ENCODE peak calls at places on chromosomes 13 and 19, in five cellular contexts. E, Z, R, V and W are unnamed samples.

GRCh38 chr19:31427857-31428256 is 78.6 kb upstream of the TSHZ3 start:
- DNase-seq in E (no peak), Z (no peak), R (no peak), V (no peak), W (no peak)

GRCh38 chr13:20461860-20462532 is 63.7 kb downstream of the CRYL1 start:
- DNase-seq in E (peak), Z (no peak), R (no peak), V (no peak), W (no peak)

GRCh38 chr13:23087884-23088283 is 92.9 kb upstream of the SGCG start:
- DNase-seq in E (peak), Z (no peak), R (no peak), V (peak), W (no peak)

GRCh38 chr19:10471909-10472308 is 31.2 kb downstream of the KEAP1 start:
- DNase-seq in E (peak), Z (no peak), R (no peak), V (no peak), W (no peak)

GRCh38 chr13:105774739-105775460 is 760.6 kb downstream of the EFNB2 start:
- DNase-seq in E (peak), Z (no peak), R (no peak), V (no peak), W (no peak)

GRCh38 chr19:38303517-38304351 is at the start of gene C19orf33:
- DNase-seq in E (peak), Z (no peak), R (no peak), V (peak), W (no peak)

GRCh38 chr13:51761638-51762350 is 42.2 kb downstream of the DHRS12 start:
- DNase-seq in E (no peak), Z (no peak), R (no peak), V (no peak), W (no peak)

GRCh38 chr19:55676889-55677505 is 2.0 kb downstream of the EPN1 start:
- DNase-seq in E (no peak), Z (no peak), R (no peak), V (no peak), W (no peak)

GRCh38 chr13:85501616-85502015 is 297.6 kb downstream of the SLITRK6 start:
- DNase-seq in E (no peak), Z (no peak), R (no peak), V (no peak), W (no peak)

GRCh38 chr19:1624458-1624857 is 19.2 kb upstream of the UQCR11 start:
- DNase-seq in E (peak), Z (peak), R (no peak), V (no peak), W (peak)

GRCh38 chr19:42286349-42287016 is 15.4 kb upstream of the PRR19 start:
- DNase-seq in E (no peak), Z (no peak), R (no peak), V (no peak), W (no peak)

GRCh38 chr19:58474291-58474996 is 1.7 kb upstream of the ZNF446 start:
- DNase-seq in E (no peak), Z (no peak), R (no peak), V (no peak), W (no peak)

GRCh38 chr19:28737526-28737925 is 475.4 kb downstream of the UQCRFS1 start:
- DNase-seq in E (no peak), Z (no peak), R (no peak), V (no peak), W (no peak)

GRCh38 chr19:18098891-18099622 is 1.5 kb downstream of the MAST3 start:
- DNase-seq in E (peak), Z (peak), R (no peak), V (no peak), W (no peak)

GRCh38 chr13:50714886-50715285 is 128.6 kb downstream of the DLEU7 start:
- DNase-seq in E (no peak), Z (no peak), R (no peak), V (no peak), W (peak)

GRCh38 chr19:488505-489417 is 7.5 kb upstream of the MADCAM1 start:
- DNase-seq in E (peak), Z (peak), R (peak), V (peak), W (peak)

GRCh38 chr19:16244091-16244490 is 46.4 kb downstream of the AP1M1 start:
- DNase-seq in E (no peak), Z (no peak), R (peak), V (no peak), W (no peak)

GRCh38 chr13:65600702-65601101 is 1629.4 kb downstream of the PCDH9 start:
- DNase-seq in E (no peak), Z (no peak), R (no peak), V (no peak), W (no peak)

GRCh38 chr13:44540761-44541434 is 35.2 kb downstream of the TSC22D1 start:
- DNase-seq in E (no peak), Z (no peak), R (no peak), V (no peak), W (no peak)

GRCh38 chr19:588093-588742 is 1.5 kb upstream of the HCN2 start:
- DNase-seq in E (peak), Z (peak), R (no peak), V (no peak), W (peak)

GRCh38 chr19:7636691-7637373 is at the start of gene STXBP2:
- DNase-seq in E (peak), Z (peak), R (no peak), V (peak), W (no peak)

GRCh38 chr13:114065141-114065925 is 67.1 kb downstream of the RASA3 start:
- DNase-seq in E (peak), Z (peak), R (peak), V (peak), W (no peak)

GRCh38 chr13:98761126-98761978 is 8.9 kb upstream of the SLC15A1 start:
- DNase-seq in E (no peak), Z (no peak), R (peak), V (peak), W (no peak)

GRCh38 chr13:28392428-28392827 is 102.5 kb downstream of the FLT1 start:
- DNase-seq in E (no peak), Z (no peak), R (no peak), V (no peak), W (no peak)

GRCh38 chr13:23695711-23696512 is 125.7 kb downstream of the TNFRSF19 start:
- DNase-seq in E (peak), Z (peak), R (no peak), V (no peak), W (no peak)

GRCh38 chr19:23801798-23802197 is 43.1 kb upstream of the ZNF681 start:
- DNase-seq in E (no peak), Z (no peak), R (no peak), V (no peak), W (no peak)

DNA sequence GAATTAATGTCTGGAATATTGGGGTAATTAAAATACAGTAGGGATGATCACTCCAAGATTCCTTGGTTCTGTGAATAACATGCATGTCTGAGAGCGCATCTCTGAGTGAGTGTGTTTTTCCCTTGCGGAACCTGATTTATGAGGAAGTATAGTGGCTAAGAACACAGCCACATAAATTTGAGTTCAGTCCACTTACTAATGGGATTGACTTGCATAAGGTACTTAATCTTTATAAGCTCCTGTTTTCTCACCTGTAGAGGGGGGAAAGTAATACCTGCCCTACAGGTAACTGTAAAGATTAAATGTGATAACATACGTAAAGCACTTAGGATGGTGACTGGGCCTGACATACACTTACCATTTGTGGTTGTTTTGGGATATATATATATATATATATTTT is 60.8 kb downstream of the KLF5 start:
- DNase-seq in E (no peak), Z (no peak), R (no peak), V (no peak), W (no peak)
- TF ChIP-seq CTCF in E (no peak), Z (no peak), R (no peak), V (no peak), W (no peak)

DNA sequence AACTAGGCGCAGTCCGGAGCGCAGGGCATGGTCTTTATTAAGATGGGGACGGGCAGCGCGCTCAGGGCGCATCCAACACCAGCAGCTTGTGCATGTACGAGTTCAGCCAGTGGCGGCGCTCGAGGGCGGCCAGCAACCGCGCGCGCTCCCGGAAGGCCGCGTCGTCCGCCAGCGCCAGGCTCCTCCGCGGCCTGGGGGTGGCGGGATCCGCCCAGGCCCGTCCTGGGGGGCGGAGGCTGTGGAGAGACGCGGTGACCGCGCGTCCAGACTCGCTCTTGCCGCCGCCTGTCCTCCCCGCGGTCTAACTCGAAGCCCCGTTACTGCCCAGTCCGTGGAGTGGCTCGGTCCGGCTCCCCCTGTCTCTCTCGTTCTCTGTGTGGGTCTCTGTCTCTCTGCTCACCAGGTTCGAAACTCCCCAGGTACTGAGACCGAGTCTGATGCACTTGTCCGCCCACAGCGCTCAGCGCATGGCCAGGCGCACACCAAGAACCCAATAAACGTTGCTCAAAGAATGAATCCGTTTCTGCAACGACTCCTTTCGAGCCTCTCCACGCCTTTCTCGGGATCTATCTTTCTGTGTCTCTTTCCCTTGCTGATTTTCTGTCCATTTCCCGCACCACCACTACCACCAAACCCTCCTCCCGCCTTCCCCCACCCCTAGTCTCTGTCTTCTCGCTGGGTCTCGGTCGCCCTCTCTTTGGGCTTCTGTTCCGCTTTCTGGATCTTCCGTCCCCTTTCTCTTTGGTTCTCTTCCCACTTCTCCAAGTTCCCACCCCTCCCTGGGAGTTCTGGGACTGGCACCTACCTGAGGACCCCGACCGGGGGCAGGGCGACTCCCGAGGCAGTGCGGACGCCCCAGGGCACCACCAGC is 599 bp downstream of the PTH2 start:
- DNase-seq in E (peak), Z (no peak), R (no peak), V (no peak), W (no peak)
- TF ChIP-seq CTCF in E (peak), Z (peak), R (peak), V (peak), W (peak)

DNA sequence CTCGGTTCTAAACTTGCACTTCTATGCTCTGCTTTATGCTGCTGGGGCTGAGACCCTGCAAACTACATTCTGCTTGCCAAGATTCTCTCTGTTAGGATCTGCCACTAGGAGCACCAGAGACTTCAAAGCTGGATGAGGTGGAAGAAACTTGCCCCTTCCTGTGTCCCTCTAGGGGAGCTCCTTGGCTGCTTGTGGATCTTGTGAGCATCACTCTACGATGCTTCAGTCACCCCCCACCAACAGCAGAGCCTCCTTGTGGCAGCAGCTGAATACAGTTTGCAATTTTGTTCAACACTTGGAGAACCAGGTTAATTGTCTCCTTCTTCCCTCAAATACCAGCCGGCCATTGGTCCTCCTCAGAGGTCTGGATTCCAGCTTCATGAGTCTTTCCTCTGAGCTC is 310.6 kb downstream of the FGF14 start:
- DNase-seq in E (peak), Z (no peak), R (no peak), V (peak), W (no peak)
- TF ChIP-seq CTCF in E (peak), Z (no peak), R (peak), V (no peak), W (peak)

GRCh38 chr13:91184244-91184926 is 163.1 kb upstream of the MIR17HG start:
- DNase-seq in E (no peak), Z (no peak), R (no peak), V (no peak), W (no peak)

GRCh38 chr13:91187522-91187921 is 160.0 kb upstream of the MIR17HG start:
- DNase-seq in E (no peak), Z (no peak), R (no peak), V (no peak), W (no peak)

GRCh38 chr13:91181892-91182291 is 165.6 kb upstream of the MIR17HG start:
- DNase-seq in E (no peak), Z (no peak), R (no peak), V (no peak), W (no peak)

DNA sequence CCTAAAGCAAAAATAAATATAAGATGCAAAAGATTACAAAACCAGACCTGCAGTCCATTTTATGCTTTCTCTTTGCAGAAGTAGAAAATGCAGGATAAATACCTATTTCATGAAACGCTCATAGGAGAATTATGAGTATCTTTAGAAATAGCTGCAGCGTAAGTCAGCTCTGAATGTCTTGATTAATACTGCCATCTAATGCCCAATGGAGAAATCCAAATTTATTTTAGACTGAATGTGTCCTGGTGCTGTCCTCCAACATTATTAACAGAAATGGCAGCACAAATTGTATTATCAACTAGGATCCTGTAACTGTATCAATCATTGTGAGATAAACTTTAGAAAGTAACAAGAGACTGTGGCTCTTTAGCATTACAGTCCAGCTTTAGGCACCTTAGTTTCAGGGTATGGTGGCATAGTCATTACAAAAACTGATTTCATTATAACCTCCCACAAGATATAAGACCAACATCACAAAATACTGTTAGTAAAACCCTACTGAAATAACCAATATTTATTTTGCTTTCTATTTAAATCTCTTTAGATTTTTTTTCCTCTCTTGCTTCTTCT is 162.1 kb upstream of the MIR17HG start:
- DNase-seq in E (peak), Z (no peak), R (no peak), V (peak), W (no peak)
- TF ChIP-seq CTCF in E (peak), Z (no peak), R (no peak), V (no peak), W (peak)

GRCh38 chr19:3879656-3880055 is 829 bp upstream of the ATCAY start:
- DNase-seq in E (no peak), Z (no peak), R (no peak), V (no peak), W (no peak)
- TF ChIP-seq CTCF in E (peak), Z (no peak), R (no peak), V (no peak), W (no peak)

GRCh38 chr13:41631296-41631965 is 174.1 kb downstream of the RGCC start:
- DNase-seq in E (no peak), Z (no peak), R (no peak), V (no peak), W (no peak)
- TF ChIP-seq CTCF in E (no peak), Z (no peak), R (no peak), V (no peak), W (no peak)